ENCODE peak calls at places on chromosomes 13 and 19, in seven cellular contexts. S, W, T, K, H, M and I are unnamed samples.

GRCh38 chr19:52638601-52639000 is 446 bp upstream of the ZNF83 start:
- DNase-seq in M (peak; percentile 33), S (no peak), W (peak; percentile 68), T (no peak), K (no peak), H (peak; percentile 43), I (peak; percentile 11)

GRCh38 chr19:17234911-17235617 is 9.0 kb downstream of the OCEL1 start:
- DNase-seq in W (peak; percentile 84), M (peak; percentile 78), T (peak; percentile 76), H (no peak), S (no peak), K (peak; percentile 60), I (peak; percentile 59)

GRCh38 chr19:3353493-3353892 is 12.9 kb upstream of the NFIC start:
- DNase-seq in M (no peak), H (no peak), K (no peak), W (no peak), T (no peak), S (no peak), I (no peak)

GRCh38 chr19:54189020-54189667 is at the start of gene MBOAT7:
- DNase-seq in K (no peak), S (no peak), M (no peak), T (no peak), H (no peak), W (no peak), I (no peak)

GRCh38 chr19:2207991-2208860 is 27.9 kb downstream of the PLEKHJ1 start:
- DNase-seq in K (no peak), T (peak; percentile 78), M (no peak), W (peak; percentile 94), H (peak; percentile 75), S (no peak), I (peak; percentile 14)

GRCh38 chr19:15897738-15898276 is at the start of gene CYP4F2:
- DNase-seq in W (peak; percentile 37), M (no peak), K (no peak), H (no peak), T (peak; percentile 89), S (no peak), I (no peak)

GRCh38 chr13:20209937-20210336 is 17.2 kb upstream of the GJB2 start:
- DNase-seq in M (no peak), W (no peak), T (no peak), H (no peak), K (no peak), S (no peak), I (no peak)

GRCh38 chr13:97844151-97844550 is 109.3 kb upstream of the IPO5 start:
- DNase-seq in H (no peak), S (no peak), M (no peak), T (no peak), K (no peak), W (no peak), I (no peak)

GRCh38 chr19:17686592-17687042 is 1.5 kb downstream of the UNC13A start:
- DNase-seq in S (no peak), H (peak; percentile 37), M (no peak), T (no peak), W (peak; percentile 76), K (no peak), I (peak; percentile 8)

GRCh38 chr19:7987084-7987768 is 18.2 kb downstream of the ELAVL1 start:
- DNase-seq in W (peak; percentile 26), S (no peak), H (no peak), K (no peak), M (no peak), T (no peak), I (no peak)

GRCh38 chr19:49019242-49019932 is 2.5 kb upstream of the LHB start:
- DNase-seq in W (peak; percentile 88), S (peak; percentile 46), T (peak; percentile 87), M (peak; percentile 45), H (peak; percentile 49), K (peak; percentile 71), I (peak; percentile 61)

GRCh38 chr13:76503756-76504155 is 382.4 kb downstream of the KCTD12 start:
- DNase-seq in M (no peak), K (no peak), S (no peak), H (no peak), T (no peak), W (no peak), I (no peak)

GRCh38 chr19:14383898-14384669 is 2.8 kb downstream of the ADGRE5 start:
- DNase-seq in M (peak; percentile 49), W (peak; percentile 63), H (no peak), K (no peak), T (no peak), S (peak; percentile 75), I (no peak)

GRCh38 chr13:95643471-95643813 is 1.1 kb downstream of the DZIP1 start:
- DNase-seq in M (peak; percentile 28), S (no peak), T (no peak), H (peak; percentile 16), W (no peak), K (no peak), I (no peak)

GRCh38 chr19:2540646-2541454 is 64.9 kb downstream of the GADD45B start:
- DNase-seq in K (no peak), W (peak; percentile 96), S (no peak), M (peak; percentile 87), H (peak; percentile 96), T (peak; percentile 81), I (peak; percentile 99)

GRCh38 chr13:75788494-75788991 is 152.4 kb downstream of the LMO7 start:
- DNase-seq in M (no peak), K (no peak), T (peak; percentile 68), H (no peak), S (no peak), W (peak; percentile 54), I (peak; percentile 60)

GRCh38 chr19:45280471-45280961 is 29.4 kb downstream of the MARK4 start:
- DNase-seq in K (no peak), H (peak; percentile 33), W (no peak), M (no peak), T (no peak), S (no peak), I (no peak)

GRCh38 chr19:11018179-11018578 is 57.3 kb downstream of the SMARCA4 start:
- DNase-seq in K (no peak), W (no peak), T (peak; percentile 60), S (no peak), H (peak; percentile 87), M (no peak), I (no peak)

GRCh38 chr13:79287994-79288795 is 117.9 kb downstream of the RBM26 start:
- DNase-seq in H (no peak), M (no peak), W (no peak), T (no peak), S (no peak), K (no peak), I (no peak)

DNA sequence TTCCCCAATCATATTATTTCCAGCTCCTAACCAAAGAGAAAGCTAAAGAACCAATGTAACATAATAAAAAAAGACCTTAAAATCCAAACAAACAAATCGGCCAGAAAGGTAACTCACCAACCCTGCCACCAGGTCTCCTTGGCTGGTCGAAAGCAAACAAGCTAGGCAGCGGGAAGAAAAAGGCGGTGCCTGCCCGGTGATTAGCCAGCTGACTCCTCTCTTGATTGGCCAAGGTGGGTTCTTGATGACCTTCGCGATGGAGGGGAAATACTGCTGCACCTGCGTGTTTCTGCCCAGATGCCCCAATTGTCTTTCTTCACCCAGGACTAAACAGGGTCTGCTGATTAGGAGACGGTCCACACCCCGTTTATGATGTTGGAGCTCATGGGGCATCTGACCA is at the start of gene NLRP11:
- DNase-seq in W (no peak), T (no peak), S (no peak), K (no peak), M (no peak), H (no peak), I (no peak)
- H3K27ac ChIP-seq in W (no peak within 1 kb of the TSS), T (no peak within 1 kb of the TSS), S (no peak within 1 kb of the TSS), K (no peak within 1 kb of the TSS), M (no peak within 1 kb of the TSS), H (no peak within 1 kb of the TSS), I (no peak within 1 kb of the TSS)

GRCh38 chr13:40115456-40115855 is 460.0 kb downstream of the COG6 start:
- DNase-seq in M (no peak), K (no peak), W (no peak), T (no peak), H (no peak), S (no peak), I (no peak)
- H3K27ac ChIP-seq in M (peak overlapping the region; percentile 66), K (no peak overlapping the region), W (peak overlapping the region; percentile 39), T (peak overlapping the region; percentile 22), H (peak overlapping the region; percentile 92), S (no peak overlapping the region), I (no peak overlapping the region)

GRCh38 chr13:33106656-33107402 is 90.6 kb downstream of the KL start:
- DNase-seq in K (no peak), H (no peak), S (no peak), T (no peak), M (no peak), W (no peak), I (no peak)

GRCh38 chr13:33108620-33109019 is 92.4 kb downstream of the KL start:
- DNase-seq in M (no peak), K (no peak), W (no peak), S (no peak), H (no peak), T (no peak), I (no peak)

GRCh38 chr13:33105387-33106005 is 89.3 kb downstream of the KL start:
- DNase-seq in S (no peak), K (no peak), T (no peak), M (no peak), W (no peak), H (no peak), I (no peak)

GRCh38 chr13:33109319-33109718 is 93.1 kb downstream of the KL start:
- DNase-seq in W (no peak), H (no peak), S (no peak), M (no peak), K (no peak), T (no peak), I (no peak)

DNA sequence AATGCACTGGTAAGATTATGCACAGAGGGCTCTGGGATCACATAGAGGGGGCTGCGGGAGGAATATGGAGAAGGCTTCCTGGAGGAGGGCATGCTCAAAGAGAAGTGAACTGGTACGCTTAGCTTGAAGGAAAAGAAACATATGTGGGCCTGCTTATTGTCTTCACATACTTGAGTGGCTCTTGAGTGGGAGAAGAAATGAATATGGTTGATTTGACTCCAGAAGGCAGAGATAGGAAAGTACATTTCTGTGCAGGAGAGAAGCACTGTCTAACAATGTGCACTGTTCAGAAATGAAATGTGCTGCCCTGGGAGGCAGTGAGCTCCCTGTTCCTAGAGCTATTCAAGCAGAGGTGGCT is 91.2 kb downstream of the KL start:
- DNase-seq in M (no peak), K (no peak), W (no peak), T (no peak), H (no peak), S (no peak), I (no peak)
- H3K27ac ChIP-seq in M (no peak overlapping the region), K (no peak overlapping the region), W (peak overlapping the region; percentile 36), T (no peak overlapping the region), H (no peak overlapping the region), S (no peak overlapping the region), I (no peak overlapping the region)

DNA sequence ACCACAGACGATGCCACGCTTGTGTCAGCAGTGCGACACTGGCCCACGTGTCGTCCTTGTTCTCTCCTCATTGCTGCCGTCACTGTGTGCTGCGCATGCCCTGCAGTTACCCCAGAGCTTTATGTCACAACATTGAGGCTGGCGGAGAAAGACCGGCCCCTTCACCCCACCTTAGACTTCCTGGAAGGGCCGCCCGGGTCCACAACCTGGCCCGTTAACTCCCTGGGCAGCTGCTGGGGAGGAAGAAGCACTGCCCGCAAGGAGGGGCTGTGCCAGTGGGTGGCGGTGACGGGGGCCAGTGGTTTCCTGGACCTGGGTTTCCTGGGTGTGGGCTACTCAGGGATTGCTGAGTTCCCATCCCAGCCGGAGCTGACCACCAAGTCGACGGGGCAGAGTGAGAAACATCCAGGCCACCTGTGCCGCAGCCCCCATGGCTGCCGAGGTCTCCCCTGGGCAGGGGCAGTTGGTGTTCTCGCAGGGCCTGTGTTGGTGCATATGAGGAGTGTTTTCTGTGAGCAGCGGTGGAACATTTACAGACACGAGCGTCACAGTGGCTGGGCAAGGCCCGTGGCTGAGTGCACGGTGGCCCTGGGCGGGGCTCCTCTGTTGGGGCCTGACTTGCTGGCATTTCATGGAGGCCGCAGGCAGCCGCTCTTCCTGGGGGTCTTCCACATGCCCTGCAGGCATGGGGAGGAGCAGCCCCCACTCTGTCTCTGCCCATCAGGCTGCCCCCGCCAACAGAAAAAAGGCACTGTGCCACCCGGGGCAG is 23.1 kb downstream of the TFDP1 start:
- DNase-seq in K (no peak), T (no peak), S (no peak), H (no peak), W (peak; percentile 35), M (no peak), I (no peak)
- H3K27ac ChIP-seq in K (no peak overlapping the region), T (no peak overlapping the region), S (no peak overlapping the region), H (no peak overlapping the region), W (no peak overlapping the region), M (no peak overlapping the region), I (no peak overlapping the region)